ENCODE peak calls at places on chromosomes 13 and 19, in eight cellular contexts. O is heart right ventricle; R is mesenchymal stem cell; M is effector memory CD4-positive, alpha-beta T cell; Z is gastrocnemius medialis; N is pancreas; G is IMR-90; S is cardiac muscle cell. D is an unnamed sample.

GRCh38 chr19:11463391-11463790 is 17.5 kb downstream of the ELAVL3 start:
- DNase-seq in O (no peak), R (no peak), M (no peak), Z (no peak), N (no peak), G (no peak), S (no peak), D (no peak)

GRCh38 chr19:46759817-46760333 is 13.6 kb upstream of the STRN4 start:
- DNase-seq in O (no peak), R (no peak), M (no peak), Z (no peak), N (no peak), G (peak; percentile 97), S (no peak), D (no peak)

GRCh38 chr13:96772426-96772825 is 221.8 kb downstream of the OXGR1 start:
- DNase-seq in O (no peak), R (no peak), M (no peak), Z (no peak), N (no peak), G (no peak), S (no peak), D (no peak)

GRCh38 chr19:41193420-41194156 is 569 bp downstream of the CYP2S1 start:
- DNase-seq in O (no peak), R (no peak), M (no peak), Z (no peak), N (no peak), G (no peak), S (no peak), D (no peak)

GRCh38 chr13:93260591-93260990 is 34.0 kb downstream of the GPC6 start:
- DNase-seq in O (no peak), R (no peak), M (no peak), Z (no peak), N (no peak), G (peak; percentile 44), S (no peak), D (no peak)

GRCh38 chr19:33344210-33344609 is 29.3 kb upstream of the CEBPG start:
- DNase-seq in O (no peak), R (no peak), M (no peak), Z (no peak), N (no peak), G (no peak), S (no peak), D (no peak)

GRCh38 chr19:41870401-41870873 is 6.6 kb upstream of the CD79A start:
- DNase-seq in O (no peak), R (peak; percentile 22), M (no peak), Z (no peak), N (no peak), G (peak; percentile 61), S (no peak), D (no peak)

GRCh38 chr13:99386911-99387788 is 80.0 kb upstream of the GPR183 start:
- DNase-seq in O (peak; percentile 62), R (no peak), M (peak; percentile 71), Z (no peak), N (no peak), G (no peak), S (peak; percentile 59), D (peak; percentile 89)

GRCh38 chr19:49595819-49596404 is 4.9 kb downstream of the PRR12 start:
- DNase-seq in O (no peak), R (no peak), M (no peak), Z (no peak), N (no peak), G (no peak), S (no peak), D (no peak)

GRCh38 chr13:46165485-46166220 is 16.3 kb downstream of the LCP1 start:
- DNase-seq in O (no peak), R (no peak), M (no peak), Z (no peak), N (no peak), G (no peak), S (no peak), D (no peak)

GRCh38 chr19:42129399-42130253 is 2.6 kb downstream of the POU2F2 start:
- DNase-seq in O (peak; percentile 25), R (no peak), M (no peak), Z (no peak), N (no peak), G (peak; percentile 33), S (no peak), D (no peak)

GRCh38 chr13:114125589-114125988 is 6.8 kb downstream of the RASA3 start:
- DNase-seq in O (no peak), R (no peak), M (no peak), Z (no peak), N (no peak), G (no peak), S (no peak), D (no peak)
- H3K4me1 ChIP-seq in O (peaks cover 48% of the 10 kb centered on the region), R (peaks cover 73% of the 10 kb centered on the region), M (peaks cover 95% of the 10 kb centered on the region), Z (peaks cover 82% of the 10 kb centered on the region), N (peaks cover 3% of the 10 kb centered on the region), G (peaks cover 41% of the 10 kb centered on the region), S (peaks cover 40% of the 10 kb centered on the region), D (peaks cover 97% of the 10 kb centered on the region)

GRCh38 chr13:90299238-90299637 is 1048.2 kb upstream of the MIR17HG start:
- DNase-seq in O (no peak), R (no peak), M (no peak), Z (no peak), N (no peak), G (no peak), S (no peak), D (no peak)

GRCh38 chr13:90305796-90306195 is 1041.7 kb upstream of the MIR17HG start:
- DNase-seq in O (no peak), R (no peak), M (no peak), Z (no peak), N (no peak), G (no peak), S (no peak), D (no peak)

GRCh38 chr13:90302113-90302512 is 1045.4 kb upstream of the MIR17HG start:
- DNase-seq in O (no peak), R (peak; percentile 23), M (no peak), Z (no peak), N (no peak), G (peak; percentile 10), S (no peak), D (no peak)

DNA sequence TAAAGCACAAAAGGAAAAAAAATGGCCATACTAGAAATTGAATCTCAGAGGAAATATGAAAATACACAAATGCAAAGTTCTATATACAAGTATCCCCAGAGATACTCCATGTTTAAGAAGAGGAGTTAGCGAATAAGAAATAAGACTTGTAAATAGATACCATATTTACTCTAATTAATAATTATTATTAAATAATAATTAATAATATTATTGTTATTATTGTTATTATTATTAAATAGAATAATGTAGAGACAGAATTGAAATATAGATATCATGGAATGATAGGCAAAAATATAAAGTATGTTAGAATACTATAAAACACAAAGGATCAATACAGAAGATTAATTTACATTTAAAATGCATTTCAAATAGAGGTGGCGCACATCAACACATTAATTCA is 1047.5 kb upstream of the MIR17HG start:
- DNase-seq in O (no peak), R (no peak), M (no peak), Z (no peak), N (no peak), G (no peak), S (no peak), D (no peak)
- H3K4me3 ChIP-seq in O (no peak overlapping the region), R (no peak overlapping the region), M (no peak overlapping the region), Z (no peak overlapping the region), N (no peak overlapping the region), G (no peak overlapping the region), S (no peak overlapping the region), D (no peak overlapping the region)

DNA sequence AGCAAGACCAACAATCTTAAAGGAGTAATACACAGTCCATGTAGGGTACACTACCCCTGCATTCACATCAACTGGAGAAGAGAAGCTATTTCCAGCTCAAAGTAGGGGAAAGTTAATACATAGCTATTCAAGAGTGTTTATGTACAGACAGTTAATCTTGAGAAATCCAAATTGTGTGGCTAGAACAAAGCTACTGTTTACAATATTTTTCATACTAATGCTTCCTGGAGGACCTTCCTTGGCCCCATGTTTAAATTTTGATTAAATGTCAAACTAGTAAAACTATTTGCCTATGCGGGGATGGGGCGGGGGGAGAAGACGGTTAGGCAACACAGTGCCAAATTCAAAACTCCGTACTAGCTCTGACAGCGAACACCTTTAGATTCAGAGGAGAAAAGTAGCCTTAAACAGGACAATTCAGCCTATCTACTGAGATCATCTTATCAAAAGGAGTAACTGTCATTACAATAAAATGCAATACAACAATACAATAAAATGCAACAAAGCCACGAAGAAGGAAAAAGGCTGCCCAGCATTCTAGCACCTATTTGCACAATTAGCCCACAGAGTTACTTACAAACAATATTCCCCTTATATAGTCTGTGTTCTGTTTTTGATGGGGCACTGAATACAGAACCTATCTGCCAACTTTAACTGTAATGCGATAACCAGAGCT is 29.1 kb downstream of the BRD4 start:
- DNase-seq in O (no peak), R (peak; percentile 67), M (no peak), Z (no peak), N (no peak), G (peak; percentile 61), S (no peak), D (no peak)
- H3K36me3 ChIP-seq in O (no peaks in the 10 kb centered on the region), R (peaks cover 8% of the 10 kb centered on the region), M (no peaks in the 10 kb centered on the region), Z (no peaks in the 10 kb centered on the region), N (no peaks in the 10 kb centered on the region), G (no peaks in the 10 kb centered on the region), S (no peaks in the 10 kb centered on the region), D (no peaks in the 10 kb centered on the region)

GRCh38 chr13:85278851-85279250 is 520.4 kb downstream of the SLITRK6 start:
- DNase-seq in O (no peak), R (no peak), M (no peak), Z (no peak), N (no peak), G (no peak), S (no peak), D (no peak)
- H3K4me1 ChIP-seq in O (no peaks in the 10 kb centered on the region), R (no peaks in the 10 kb centered on the region), M (no peaks in the 10 kb centered on the region), Z (no peaks in the 10 kb centered on the region), N (no peaks in the 10 kb centered on the region), G (no peaks in the 10 kb centered on the region), S (peaks cover 8% of the 10 kb centered on the region), D (no peaks in the 10 kb centered on the region)

DNA sequence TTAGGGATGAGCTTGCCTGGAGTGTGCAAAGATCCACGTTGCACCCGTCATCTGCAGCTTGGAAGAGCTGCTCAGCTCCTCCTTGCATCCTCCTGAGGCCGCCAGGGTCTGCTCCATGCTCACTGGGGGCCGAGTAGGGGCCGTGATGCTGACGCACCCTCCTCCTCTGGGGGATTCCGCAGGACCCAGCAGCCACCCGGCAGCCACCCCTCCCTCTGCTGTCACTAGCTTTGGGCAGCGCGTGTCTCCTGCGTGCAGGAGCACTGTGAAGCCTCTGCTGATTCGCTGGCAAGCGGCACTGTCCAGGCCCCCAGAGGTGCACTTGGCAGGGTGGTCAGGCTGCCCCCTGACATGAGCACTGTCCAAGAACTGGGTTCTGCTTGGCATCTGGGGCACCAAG is 137.4 kb downstream of the KDM4B start:
- DNase-seq in O (no peak), R (no peak), M (no peak), Z (no peak), N (no peak), G (no peak), S (no peak), D (no peak)
- H3K4me3 ChIP-seq in O (no peak overlapping the region), R (no peak overlapping the region), M (no peak overlapping the region), Z (no peak overlapping the region), N (no peak overlapping the region), G (no peak overlapping the region), S (no peak overlapping the region), D (no peak overlapping the region)

GRCh38 chr19:17148130-17148529 is 67.0 kb upstream of the USE1 start:
- DNase-seq in O (no peak), R (no peak), M (no peak), Z (no peak), N (no peak), G (no peak), S (no peak), D (no peak)
- H3K36me3 ChIP-seq in O (peaks cover 26% of the 10 kb centered on the region), R (peaks cover 53% of the 10 kb centered on the region), M (peaks cover 43% of the 10 kb centered on the region), Z (peaks cover 4% of the 10 kb centered on the region), N (peaks cover 6% of the 10 kb centered on the region), G (peaks cover 46% of the 10 kb centered on the region), S (no peaks in the 10 kb centered on the region), D (peaks cover 23% of the 10 kb centered on the region)

D was measured in CD8-positive, alpha-beta T cell.